ENCODE peak calls at places on chromosomes 12 and 14, in five cellular contexts. N is IMR-90, Z is mesenchymal stem cell, Y is H1, V is H9. E is an unnamed sample.

GRCh38 chr12:4700621-4701026 is 19.6 kb upstream of the GALNT8 start:
- DNase-seq in N (peak), Z (no peak), Y (no peak), V (peak), E (peak)

GRCh38 chr14:97866664-97867063 is 1069.5 kb downstream of the VRK1 start:
- DNase-seq in N (no peak), Z (no peak), Y (no peak), V (no peak), E (no peak)

GRCh38 chr14:55979096-55979495 is 139.1 kb upstream of the PELI2 start:
- DNase-seq in N (no peak), Z (no peak), Y (no peak), V (no peak), E (no peak)

GRCh38 chr14:30988509-30988908 is 36.9 kb upstream of the AP4S1 start:
- DNase-seq in N (peak), Z (peak), Y (no peak), V (no peak), E (no peak)

GRCh38 chr14:54459106-54459505 is 17.9 kb upstream of the CNIH1 start:
- DNase-seq in N (no peak), Z (no peak), Y (no peak), V (no peak), E (no peak)

GRCh38 chr12:53210843-53211242 is 3.8 kb upstream of the ITGB7 start:
- DNase-seq in N (no peak), Z (no peak), Y (no peak), V (no peak), E (no peak)

GRCh38 chr14:51236314-51236713 is 3.7 kb upstream of the TMX1 start:
- DNase-seq in N (peak), Z (peak), Y (no peak), V (no peak), E (no peak)

GRCh38 chr14:42001436-42001835 is 394.8 kb downstream of the LRFN5 start:
- DNase-seq in N (peak), Z (no peak), Y (no peak), V (no peak), E (no peak)

GRCh38 chr14:101301011-101301410 is 260.3 kb upstream of the DIO3 start:
- DNase-seq in N (no peak), Z (no peak), Y (no peak), V (no peak), E (no peak)

GRCh38 chr12:118032188-118032587 is 15.7 kb downstream of the RFC5 start:
- DNase-seq in N (no peak), Z (no peak), Y (no peak), V (no peak), E (no peak)

GRCh38 chr12:120006248-120006975 is 17.4 kb downstream of the BICDL1 start:
- DNase-seq in N (no peak), Z (no peak), Y (no peak), V (no peak), E (no peak)

GRCh38 chr14:72812292-72812851 is 81.5 kb downstream of the DPF3 start:
- DNase-seq in N (no peak), Z (no peak), Y (no peak), V (peak), E (no peak)

GRCh38 chr14:63777024-63777423 is 49.2 kb upstream of the SGPP1 start:
- DNase-seq in N (peak), Z (peak), Y (no peak), V (no peak), E (no peak)

GRCh38 chr14:38994721-38995120 is 108.3 kb downstream of the SEC23A start:
- DNase-seq in N (no peak), Z (no peak), Y (no peak), V (no peak), E (no peak)

GRCh38 chr14:61608245-61609142 is 86.8 kb upstream of the HIF1A start:
- DNase-seq in N (peak), Z (no peak), Y (no peak), V (no peak), E (peak)

GRCh38 chr12:6934110-6934509 is 6.4 kb downstream of the ATN1 start:
- DNase-seq in N (peak), Z (no peak), Y (no peak), V (no peak), E (no peak)

GRCh38 chr14:31261859-31262739 is 54.5 kb upstream of the HECTD1 start:
- DNase-seq in N (peak), Z (peak), Y (no peak), V (no peak), E (peak)

GRCh38 chr14:104373055-104373854 is 206.3 kb upstream of the C14orf180 start:
- DNase-seq in N (no peak), Z (no peak), Y (no peak), V (no peak), E (no peak)

GRCh38 chr12:88247241-88247643 is 105.1 kb downstream of the TMTC3 start:
- DNase-seq in N (peak), Z (peak), Y (no peak), V (no peak), E (no peak)

GRCh38 chr12:13170892-13171490 is 25.5 kb upstream of the EMP1 start:
- DNase-seq in N (peak), Z (no peak), Y (no peak), V (no peak), E (no peak)

DNA sequence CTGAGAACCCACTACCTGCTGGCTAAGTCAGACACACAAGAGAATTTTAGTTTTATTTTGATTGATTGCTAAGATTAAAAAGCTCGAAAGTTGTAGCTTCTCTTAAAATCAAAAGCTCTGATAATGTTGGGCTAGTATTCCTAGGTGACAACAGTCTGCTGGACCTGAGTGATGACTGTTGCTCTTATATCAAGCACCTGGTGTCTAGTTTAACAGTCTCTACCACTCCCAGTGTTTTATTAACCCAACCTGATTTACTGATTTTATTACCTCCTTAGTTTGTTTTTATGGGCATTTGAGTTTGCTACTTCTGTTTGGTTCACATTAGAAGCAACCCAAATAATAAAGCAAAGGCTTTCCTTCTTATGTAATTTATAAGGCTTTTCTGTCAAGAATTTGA is 41.8 kb downstream of the ATP6V1D start:
- DNase-seq in N (no peak), Z (no peak), Y (no peak), V (no peak), E (no peak)
- H4K8ac ChIP-seq in N (no peak), Z (no peak), Y (no peak), V (no peak), E (no peak)

GRCh38 chr12:51390457-51391046 is 654 bp downstream of the GALNT6 start:
- DNase-seq in N (no peak), Z (no peak), Y (no peak), V (no peak), E (no peak)

GRCh38 chr12:51392556-51393237 is 1.5 kb upstream of the GALNT6 start:
- DNase-seq in N (no peak), Z (peak), Y (no peak), V (peak), E (peak)

GRCh38 chr12:51391047-51391837 is at the start of gene GALNT6:
- DNase-seq in N (no peak), Z (peak), Y (peak), V (peak), E (peak)

GRCh38 chr12:51395283-51396230 is 4.4 kb upstream of the GALNT6 start:
- DNase-seq in N (no peak), Z (no peak), Y (no peak), V (peak), E (no peak)

DNA sequence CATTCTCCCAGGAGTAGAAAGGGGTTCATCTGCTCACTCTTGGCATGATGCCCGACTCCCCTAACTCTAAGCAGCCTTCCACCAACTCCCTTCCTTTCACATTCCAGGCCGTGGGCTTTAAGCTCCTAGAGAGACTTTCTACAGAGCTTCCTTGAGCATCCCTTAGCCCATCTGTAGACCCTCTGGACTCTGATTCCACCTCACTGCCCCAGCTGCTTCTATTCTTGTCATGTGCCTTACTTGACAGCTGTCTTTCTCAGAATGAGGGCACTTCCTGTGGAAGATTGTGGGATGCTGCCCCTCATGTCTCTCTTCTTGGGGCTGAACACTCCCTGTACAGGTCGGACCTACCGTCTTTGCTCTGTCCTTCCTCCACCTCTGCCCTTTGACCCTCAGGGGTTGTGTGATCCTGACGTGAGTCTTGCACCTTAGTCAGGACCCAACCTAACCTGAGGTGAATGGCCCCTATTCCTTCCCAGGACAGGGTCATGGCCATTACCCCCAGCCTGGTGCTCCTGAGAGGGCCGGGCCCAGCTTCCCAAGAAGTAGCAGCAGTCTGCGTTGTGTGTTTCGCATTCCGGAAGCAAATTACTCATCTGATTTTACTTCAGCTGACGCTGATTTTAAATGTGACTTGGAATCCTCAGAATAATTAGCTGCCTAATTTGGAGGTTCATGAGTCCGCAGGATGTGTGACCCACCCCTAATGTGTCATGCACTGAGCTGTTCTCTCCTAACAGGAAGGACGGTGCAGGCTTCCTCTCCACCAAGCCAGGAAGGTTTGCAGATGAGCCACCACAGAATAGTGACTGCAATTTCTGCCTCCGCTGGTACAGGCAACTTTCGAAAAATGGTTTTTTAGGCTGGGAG is 2.7 kb upstream of the GALNT6 start:
- DNase-seq in N (peak), Z (peak), Y (no peak), V (peak), E (no peak)
- H2BK120ac ChIP-seq in N (peak), Z (peak), Y (no peak), V (no peak), E (no peak)

GRCh38 chr12:29242921-29243431 is 93.9 kb downstream of the FAR2 start:
- DNase-seq in N (no peak), Z (peak), Y (no peak), V (no peak), E (no peak)
- H4K8ac ChIP-seq in N (no peak), Z (peak), Y (no peak), V (no peak), E (no peak)

GRCh38 chr14:95679995-95680735 is 6.1 kb upstream of the TCL1B start:
- DNase-seq in N (no peak), Z (no peak), Y (no peak), V (peak), E (no peak)
- H2BK120ac ChIP-seq in N (no peak), Z (no peak), Y (no peak), V (no peak), E (no peak)

GRCh38 chr12:85466906-85467305 is 186.9 kb downstream of the ALX1 start:
- DNase-seq in N (peak), Z (peak), Y (no peak), V (no peak), E (no peak)

GRCh38 chr12:85462888-85463287 is 182.9 kb downstream of the ALX1 start:
- DNase-seq in N (no peak), Z (no peak), Y (no peak), V (no peak), E (no peak)

GRCh38 chr12:85468356-85469157 is 188.5 kb downstream of the ALX1 start:
- DNase-seq in N (peak), Z (peak), Y (no peak), V (peak), E (peak)
- H4K8ac ChIP-seq in N (no peak), Z (no peak), Y (no peak), V (no peak), E (no peak)

GRCh38 chr12:121579981-121580868 is 598 bp downstream of the KDM2B start:
- DNase-seq in N (peak), Z (peak), Y (peak), V (peak), E (peak)
- H2BK120ac ChIP-seq in N (peak), Z (peak), Y (peak), V (no peak), E (no peak)